ENCODE peak calls at places on chromosomes 3 and 15, in five cellular contexts. K is iris pigment epithelial cell, R is LHCN-M2, Z is HT-29, L is AG10803. S is an unnamed sample.

GRCh38 chr15:89367485-89368451 is 33.1 kb upstream of the POLG start:
- DNase-seq in K (no peak), R (no peak), Z (no peak), L (no peak), S (no peak)

GRCh38 chr15:85667491-85668424 is 127.0 kb downstream of the KLHL25 start:
- DNase-seq in K (peak), R (peak), Z (peak), L (peak), S (peak)

GRCh38 chr3:114380233-114380645 is 86.4 kb downstream of the TIGIT start:
- DNase-seq in K (peak), R (peak), Z (peak), L (peak), S (peak)

GRCh38 chr3:3170998-3171397 is 8.5 kb downstream of the CRBN start:
- DNase-seq in K (peak), R (peak), Z (no peak), L (peak), S (peak)

GRCh38 chr15:68672781-68673205 is 94.0 kb downstream of the CORO2B start:
- DNase-seq in K (peak), R (no peak), Z (no peak), L (peak), S (peak)

GRCh38 chr3:8607285-8608040 is 37.1 kb downstream of the SSUH2 start:
- DNase-seq in K (peak), R (peak), Z (peak), L (peak), S (peak)

GRCh38 chr3:30680789-30681188 is 74.4 kb downstream of the TGFBR2 start:
- DNase-seq in K (no peak), R (no peak), Z (no peak), L (peak), S (peak)

GRCh38 chr3:155102329-155102728 is 22.2 kb downstream of the MME start:
- DNase-seq in K (peak), R (peak), Z (no peak), L (peak), S (peak)

GRCh38 chr3:184716652-184717607 is 5.1 kb upstream of the MAGEF1 start:
- DNase-seq in K (peak), R (peak), Z (no peak), L (peak), S (peak)

GRCh38 chr15:64224508-64224907 is 61.7 kb upstream of the PPIB start:
- DNase-seq in K (peak), R (peak), Z (peak), L (peak), S (peak)

GRCh38 chr3:119937229-119937628 is 155.3 kb downstream of the NR1I2 start:
- DNase-seq in K (peak), R (no peak), Z (no peak), L (peak), S (no peak)

GRCh38 chr15:51861557-51862350 is 32.3 kb downstream of the TMOD3 start:
- DNase-seq in K (no peak), R (no peak), Z (no peak), L (no peak), S (no peak)

GRCh38 chr3:72247645-72248388 is 462.9 kb upstream of the PROK2 start:
- DNase-seq in K (no peak), R (peak), Z (no peak), L (no peak), S (peak)

GRCh38 chr15:85318048-85318731 is 62.2 kb upstream of the AKAP13 start:
- DNase-seq in K (peak), R (peak), Z (peak), L (peak), S (peak)

GRCh38 chr3:183698760-183699159 is 1.2 kb downstream of the YEATS2 start:
- DNase-seq in K (peak), R (peak), Z (peak), L (peak), S (peak)

GRCh38 chr3:42442640-42443039 is 32.2 kb upstream of the LYZL4 start:
- DNase-seq in K (peak), R (no peak), Z (no peak), L (no peak), S (no peak)

GRCh38 chr3:135694142-135694541 is 271.4 kb upstream of the PPP2R3A start:
- DNase-seq in K (no peak), R (no peak), Z (no peak), L (no peak), S (no peak)

S was measured in fibroblast of the aortic adventitia.